ENCODE peak calls at places on chromosomes 13 and 19, in four cellular contexts. V, D, R and E are unnamed samples.
A peak's percentile ranks its signal among the peaks of the same experiment; 100 is the strongest.

GRCh38 chr19:11152318-11153062 is 3.1 kb downstream of the SPC24 start:
- DNase-seq in V (no peak), D (peak; percentile 83), R (no peak), E (peak; percentile 84)

GRCh38 chr19:10430505-10431253 is 10.3 kb downstream of the PDE4A start:
- DNase-seq in V (no peak), D (no peak), R (no peak), E (no peak)

GRCh38 chr19:5148794-5149190 is 179.9 kb downstream of the KDM4B start:
- DNase-seq in V (no peak), D (no peak), R (no peak), E (no peak)

GRCh38 chr13:113151745-113152707 is 6.4 kb upstream of the PROZ start:
- DNase-seq in V (no peak), D (no peak), R (no peak), E (no peak)

GRCh38 chr19:14433454-14434156 is 499 bp downstream of the PKN1 start:
- DNase-seq in V (no peak), D (no peak), R (no peak), E (no peak)

GRCh38 chr13:27607125-27607524 is 13.2 kb downstream of the LNX2 start:
- DNase-seq in V (no peak), D (peak; percentile 7), R (peak; percentile 67), E (peak; percentile 76)

GRCh38 chr13:77506874-77507273 is 28.6 kb upstream of the SCEL start:
- DNase-seq in V (no peak), D (no peak), R (no peak), E (no peak)

GRCh38 chr19:16688084-16688483 is 27.1 kb downstream of the TMEM38A start:
- DNase-seq in V (no peak), D (no peak), R (no peak), E (no peak)

GRCh38 chr13:30334663-30335386 is 27.5 kb upstream of the KATNAL1 start:
- DNase-seq in V (no peak), D (no peak), R (no peak), E (no peak)

GRCh38 chr13:98874029-98874397 is 103.9 kb downstream of the DOCK9 start:
- DNase-seq in V (no peak), D (no peak), R (no peak), E (no peak)

GRCh38 chr13:30877335-30877734 is 28.7 kb upstream of the MEDAG start:
- DNase-seq in V (no peak), D (no peak), R (no peak), E (no peak)

GRCh38 chr13:106343831-106344230 is 191.6 kb downstream of the EFNB2 start:
- DNase-seq in V (no peak), D (no peak), R (no peak), E (no peak)

GRCh38 chr13:113061796-113062425 is 43.7 kb upstream of the F7 start:
- DNase-seq in V (no peak), D (no peak), R (no peak), E (no peak)

GRCh38 chr13:42333613-42334328 is 61.8 kb downstream of the AKAP11 start:
- DNase-seq in V (no peak), D (peak; percentile 20), R (peak; percentile 28), E (no peak)

GRCh38 chr13:19633340-19634128 is at the start of gene MPHOSPH8:
- DNase-seq in V (peak; percentile 89), D (peak; percentile 86), R (peak; percentile 75), E (peak; percentile 56)

GRCh38 chr19:1264801-1265610 is 4.1 kb upstream of the CIRBP start:
- DNase-seq in V (no peak), D (peak; percentile 92), R (no peak), E (no peak)

GRCh38 chr19:35718345-35719041 is 690 bp downstream of the KMT2B start:
- DNase-seq in V (peak; percentile 51), D (no peak), R (no peak), E (no peak)

GRCh38 chr19:44912854-44913253 is 1.6 kb upstream of the APOC1 start:
- DNase-seq in V (no peak), D (no peak), R (no peak), E (no peak)

GRCh38 chr19:543912-544608 is at the start of gene GZMM:
- DNase-seq in V (peak; percentile 61), D (no peak), R (no peak), E (no peak)

GRCh38 chr13:24267283-24267682 is 42.1 kb upstream of the C1QTNF9 start:
- DNase-seq in V (no peak), D (no peak), R (no peak), E (no peak)

GRCh38 chr13:71625694-71626093 is 241.3 kb downstream of the DACH1 start:
- DNase-seq in V (no peak), D (no peak), R (no peak), E (no peak)

GRCh38 chr13:94620286-94620896 is 18.7 kb downstream of the GPR180 start:
- DNase-seq in V (no peak), D (no peak), R (no peak), E (no peak)

GRCh38 chr19:22919946-22920345 is 83.0 kb downstream of the ZNF728 start:
- DNase-seq in V (no peak), D (no peak), R (no peak), E (no peak)

GRCh38 chr19:47056416-47056815 is 8.0 kb upstream of the TMEM160 start:
- DNase-seq in V (no peak), D (no peak), R (no peak), E (no peak)

GRCh38 chr13:30037306-30037705 is 186.9 kb upstream of the UBL3 start:
- DNase-seq in V (no peak), D (no peak), R (no peak), E (no peak)

GRCh38 chr19:43664008-43664407 is 6.0 kb downstream of the PLAUR start:
- DNase-seq in V (no peak), D (no peak), R (no peak), E (no peak)

GRCh38 chr19:15317392-15318011 is 14.8 kb downstream of the BRD4 start:
- DNase-seq in V (no peak), D (no peak), R (no peak), E (no peak)

GRCh38 chr13:76293346-76293745 is 592.9 kb downstream of the KCTD12 start:
- DNase-seq in V (no peak), D (peak; percentile 22), R (peak; percentile 65), E (no peak)

GRCh38 chr13:43760257-43760656 is 26.5 kb downstream of the ENOX1 start:
- DNase-seq in V (no peak), D (no peak), R (no peak), E (no peak)

GRCh38 chr13:24341439-24341838 is 32.1 kb downstream of the C1QTNF9 start:
- DNase-seq in V (no peak), D (no peak), R (no peak), E (no peak)

GRCh38 chr19:51439021-51439465 is 19.2 kb downstream of the SIGLEC8 start:
- DNase-seq in V (no peak), D (no peak), R (no peak), E (no peak)

GRCh38 chr13:46297338-46297737 is 85.6 kb downstream of the LRRC63 start:
- DNase-seq in V (no peak), D (no peak), R (peak; percentile 19), E (no peak)

GRCh38 chr19:294341-294818 is 3.2 kb upstream of the PLPP2 start:
- DNase-seq in V (no peak), D (no peak), R (no peak), E (no peak)

GRCh38 chr13:32323912-32324311 is 8.6 kb downstream of the BRCA2 start:
- DNase-seq in V (no peak), D (peak; percentile 48), R (peak; percentile 58), E (peak; percentile 32)

GRCh38 chr13:27388236-27388635 is 36.2 kb upstream of the GTF3A start:
- DNase-seq in V (no peak), D (no peak), R (no peak), E (no peak)

GRCh38 chr19:48867922-48868195 is 558 bp downstream of the PLEKHA4 start:
- DNase-seq in V (no peak), D (no peak), R (no peak), E (no peak)